ENCODE peak calls at places on chromosomes 11 and 22, in four cellular contexts. One of them, this sample, is unnamed.

GRCh38 chr11:1645357-1645821 is 15.8 kb downstream of the KRTAP5-5 start:
- DNase-seq in HepG2: no peak
- DNase-seq in A549: no peak
- DNase-seq in GM12878: no peak
- DNase-seq in this sample: no peak

GRCh38 chr11:43948341-43949185 is 6.1 kb downstream of the C11orf96 start:
- DNase-seq in HepG2: no peak
- DNase-seq in A549: no peak
- DNase-seq in GM12878: no peak
- DNase-seq in this sample: no peak

GRCh38 chr22:44753189-44754042 is 1.0 kb downstream of the ARHGAP8 start:
- DNase-seq in GM12878: no peak
- DNase-seq in HepG2: no peak
- DNase-seq in A549: no peak
- DNase-seq in this sample: no peak

GRCh38 chr11:26841818-26842457 is 120.1 kb upstream of the SLC5A12 start:
- DNase-seq in A549: no peak
- DNase-seq in GM12878: no peak
- DNase-seq in HepG2: no peak
- DNase-seq in this sample: no peak

GRCh38 chr11:69529001-69529400 is 47.5 kb downstream of the LINC01488 start:
- DNase-seq in GM12878: no peak
- DNase-seq in HepG2: no peak
- DNase-seq in A549: no peak
- DNase-seq in this sample: no peak

GRCh38 chr11:19963697-19964340 is 196.5 kb downstream of the DBX1 start:
- DNase-seq in GM12878: no peak
- DNase-seq in A549: no peak
- DNase-seq in HepG2: no peak
- DNase-seq in this sample: no peak

GRCh38 chr11:120178441-120179070 is 32.3 kb upstream of the OAF start:
- DNase-seq in A549: no peak
- DNase-seq in HepG2: no peak
- DNase-seq in GM12878: no peak
- DNase-seq in this sample: no peak

GRCh38 chr11:64132388-64132771 is 33.5 kb downstream of the MACROD1 start:
- DNase-seq in GM12878: no peak
- DNase-seq in A549: no peak
- DNase-seq in HepG2: no peak
- DNase-seq in this sample: peak; percentile 86

GRCh38 chr11:118290923-118291322 is 13.6 kb upstream of the CD3E start:
- DNase-seq in GM12878: no peak
- DNase-seq in HepG2: peak; percentile 74
- DNase-seq in A549: peak; percentile 18
- DNase-seq in this sample: no peak

GRCh38 chr22:19287889-19288288 is 3.6 kb downstream of the CLTCL1 start:
- DNase-seq in HepG2: no peak
- DNase-seq in GM12878: no peak
- DNase-seq in A549: no peak
- DNase-seq in this sample: no peak

GRCh38 chr11:65454696-65455456 is 32.3 kb downstream of the NEAT1 start:
- DNase-seq in GM12878: peak; percentile 77
- DNase-seq in A549: peak; percentile 91
- DNase-seq in HepG2: peak; percentile 80
- DNase-seq in this sample: peak; percentile 92
- TF ChIP-seq CHD2 in GM12878: no peak
- TF ChIP-seq CHD2 in A549: no peak
- TF ChIP-seq CHD2 in HepG2: no peak
- TF ChIP-seq CHD2 in this sample: no peak

GRCh38 chr11:71241721-71242259 is 10.6 kb downstream of the SHANK2 start:
- DNase-seq in HepG2: no peak
- DNase-seq in GM12878: no peak
- DNase-seq in A549: no peak
- DNase-seq in this sample: no peak
- TF ChIP-seq SMC3 in HepG2: no peak
- TF ChIP-seq SMC3 in GM12878: no peak
- TF ChIP-seq SMC3 in A549: no peak
- TF ChIP-seq SMC3 in this sample: no peak

GRCh38 chr22:39115570-39115969 is 18.5 kb downstream of the APOBEC3H start:
- DNase-seq in GM12878: no peak
- DNase-seq in A549: no peak
- DNase-seq in HepG2: no peak
- DNase-seq in this sample: no peak

GRCh38 chr22:39110631-39111561 is 13.9 kb downstream of the APOBEC3H start:
- DNase-seq in A549: no peak
- DNase-seq in GM12878: no peak
- DNase-seq in HepG2: peak; percentile 59
- DNase-seq in this sample: peak; percentile 39

GRCh38 chr22:39117585-39118191 is 20.6 kb downstream of the APOBEC3H start:
- DNase-seq in A549: peak; percentile 36
- DNase-seq in HepG2: peak; percentile 60
- DNase-seq in GM12878: peak; percentile 81
- DNase-seq in this sample: no peak

GRCh38 chr22:39115976-39116621 is 19.1 kb downstream of the APOBEC3H start:
- DNase-seq in GM12878: no peak
- DNase-seq in A549: no peak
- DNase-seq in HepG2: no peak
- DNase-seq in this sample: no peak

GRCh38 chr22:39114157-39114511 is 17.1 kb downstream of the APOBEC3H start:
- DNase-seq in GM12878: no peak
- DNase-seq in HepG2: no peak
- DNase-seq in A549: no peak
- DNase-seq in this sample: no peak
- H3K4me1 ChIP-seq in GM12878: peaks cover 51% of the 10 kb centered on the region
- H3K4me1 ChIP-seq in HepG2: peaks cover 21% of the 10 kb centered on the region
- H3K4me1 ChIP-seq in A549: peaks cover 2% of the 10 kb centered on the region
- H3K4me1 ChIP-seq in this sample: no peaks in the 10 kb centered on the region

GRCh38 chr22:50274311-50274710 is 4.1 kb upstream of the MAPK11 start:
- DNase-seq in A549: peak; percentile 38
- DNase-seq in GM12878: no peak
- DNase-seq in HepG2: peak; percentile 44
- DNase-seq in this sample: peak; percentile 90
- TF ChIP-seq CHD2 in A549: no peak
- TF ChIP-seq CHD2 in GM12878: no peak
- TF ChIP-seq CHD2 in HepG2: no peak
- TF ChIP-seq CHD2 in this sample: no peak

DNA sequence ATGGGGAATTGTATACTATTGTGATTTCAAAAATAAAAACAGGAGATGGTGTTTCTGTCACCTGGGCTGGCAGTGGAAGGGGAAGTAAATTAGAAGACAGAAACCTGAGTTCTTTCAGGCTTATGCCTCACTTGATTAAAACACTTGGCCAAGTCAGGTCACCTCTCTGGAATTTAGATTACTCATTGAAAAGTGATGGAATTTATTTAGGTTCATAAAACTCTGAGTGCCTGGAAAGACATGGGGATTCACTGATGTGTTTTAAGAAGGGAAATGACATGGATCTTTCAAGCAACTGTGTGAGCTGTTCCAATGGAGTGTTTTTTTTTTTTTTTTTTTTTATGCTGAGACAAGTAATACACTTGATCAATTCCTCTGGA is 400.1 kb downstream of the TMEM135 start:
- DNase-seq in HepG2: no peak
- DNase-seq in A549: no peak
- DNase-seq in GM12878: no peak
- DNase-seq in this sample: no peak
- TF ChIP-seq SMC3 in HepG2: no peak
- TF ChIP-seq SMC3 in A549: no peak
- TF ChIP-seq SMC3 in GM12878: no peak
- TF ChIP-seq SMC3 in this sample: no peak

GRCh38 chr22:36022162-36022561 is 6.5 kb downstream of the RBFOX2 start:
- DNase-seq in HepG2: no peak
- DNase-seq in GM12878: no peak
- DNase-seq in A549: no peak
- DNase-seq in this sample: no peak
- H3K4me1 ChIP-seq in HepG2: peaks cover 30% of the 10 kb centered on the region
- H3K4me1 ChIP-seq in GM12878: peaks cover 3% of the 10 kb centered on the region
- H3K4me1 ChIP-seq in A549: peaks cover 12% of the 10 kb centered on the region
- H3K4me1 ChIP-seq in this sample: peaks cover 39% of the 10 kb centered on the region

GRCh38 chr22:37011472-37011871 is 7.8 kb downstream of the TST start:
- DNase-seq in A549: no peak
- DNase-seq in HepG2: no peak
- DNase-seq in GM12878: no peak
- DNase-seq in this sample: no peak
- TF ChIP-seq CHD2 in A549: no peak
- TF ChIP-seq CHD2 in HepG2: no peak
- TF ChIP-seq CHD2 in GM12878: no peak
- TF ChIP-seq CHD2 in this sample: no peak

GRCh38 chr11:31884080-31884479 is 73.0 kb upstream of the PAX6 start:
- DNase-seq in HepG2: no peak
- DNase-seq in GM12878: no peak
- DNase-seq in A549: no peak
- DNase-seq in this sample: no peak

GRCh38 chr11:31883435-31883834 is 72.3 kb upstream of the PAX6 start:
- DNase-seq in A549: no peak
- DNase-seq in GM12878: no peak
- DNase-seq in HepG2: no peak
- DNase-seq in this sample: no peak

GRCh38 chr11:31887180-31887579 is 76.1 kb upstream of the PAX6 start:
- DNase-seq in GM12878: no peak
- DNase-seq in HepG2: no peak
- DNase-seq in A549: no peak
- DNase-seq in this sample: peak; percentile 12

GRCh38 chr11:31882951-31883392 is 71.8 kb upstream of the PAX6 start:
- DNase-seq in GM12878: no peak
- DNase-seq in A549: no peak
- DNase-seq in HepG2: no peak
- DNase-seq in this sample: no peak

GRCh38 chr11:31881825-31882224 is 70.7 kb upstream of the PAX6 start:
- DNase-seq in A549: no peak
- DNase-seq in HepG2: no peak
- DNase-seq in GM12878: no peak
- DNase-seq in this sample: no peak
- TF ChIP-seq SMC3 in A549: no peak
- TF ChIP-seq SMC3 in HepG2: no peak
- TF ChIP-seq SMC3 in GM12878: no peak
- TF ChIP-seq SMC3 in this sample: no peak

GRCh38 chr22:41512421-41513194 is 31.7 kb downstream of the POLR3H start:
- DNase-seq in HepG2: peak; percentile 29
- DNase-seq in A549: peak; percentile 66
- DNase-seq in GM12878: no peak
- DNase-seq in this sample: no peak
- H3K4me1 ChIP-seq in HepG2: peaks cover 10% of the 10 kb centered on the region
- H3K4me1 ChIP-seq in A549: peaks cover 15% of the 10 kb centered on the region
- H3K4me1 ChIP-seq in GM12878: no peaks in the 10 kb centered on the region
- H3K4me1 ChIP-seq in this sample: no peaks in the 10 kb centered on the region